ENCODE peak calls at places on chromosomes 11 and 22, in eight cellular contexts. One of them, this sample, is unnamed.
A peak's percentile ranks its signal among the peaks of the same experiment; 100 is the strongest.

GRCh38 chr22:24843048-24843447 is 37.0 kb downstream of the SGSM1 start:
- DNase-seq in GM23338: peak; percentile 26
- DNase-seq in heart right ventricle: no peak
- DNase-seq in pancreas: no peak
- DNase-seq in stomach: no peak
- DNase-seq in brain microvascular endothelial cell: no peak
- DNase-seq in IMR-90: no peak
- DNase-seq in astrocyte of the spinal cord: no peak
- DNase-seq in this sample: no peak

GRCh38 chr11:27438595-27438981 is 34.0 kb downstream of the LGR4 start:
- DNase-seq in GM23338: no peak
- DNase-seq in heart right ventricle: no peak
- DNase-seq in pancreas: no peak
- DNase-seq in stomach: no peak
- DNase-seq in brain microvascular endothelial cell: no peak
- DNase-seq in IMR-90: no peak
- DNase-seq in astrocyte of the spinal cord: no peak
- DNase-seq in this sample: no peak

GRCh38 chr11:11978792-11979486 is 29.5 kb downstream of the DKK3 start:
- DNase-seq in GM23338: no peak
- DNase-seq in heart right ventricle: peak; percentile 89
- DNase-seq in pancreas: peak; percentile 47
- DNase-seq in stomach: peak; percentile 64
- DNase-seq in brain microvascular endothelial cell: peak; percentile 67
- DNase-seq in IMR-90: peak; percentile 80
- DNase-seq in astrocyte of the spinal cord: peak; percentile 77
- DNase-seq in this sample: peak; percentile 45

GRCh38 chr22:22920910-22921550 is 33.4 kb downstream of the IGLL5 start:
- DNase-seq in GM23338: no peak
- DNase-seq in heart right ventricle: no peak
- DNase-seq in pancreas: no peak
- DNase-seq in stomach: no peak
- DNase-seq in brain microvascular endothelial cell: no peak
- DNase-seq in IMR-90: no peak
- DNase-seq in astrocyte of the spinal cord: no peak
- DNase-seq in this sample: no peak

GRCh38 chr22:32996702-32997101 is 61.5 kb downstream of the SYN3 start:
- DNase-seq in GM23338: no peak
- DNase-seq in heart right ventricle: peak; percentile 70
- DNase-seq in pancreas: peak; percentile 18
- DNase-seq in stomach: no peak
- DNase-seq in brain microvascular endothelial cell: no peak
- DNase-seq in IMR-90: no peak
- DNase-seq in astrocyte of the spinal cord: no peak
- DNase-seq in this sample: peak; percentile 60

GRCh38 chr11:119340335-119341221 is at the start of gene C1QTNF5:
- DNase-seq in GM23338: peak; percentile 68
- DNase-seq in heart right ventricle: peak; percentile 88
- DNase-seq in pancreas: peak; percentile 81
- DNase-seq in stomach: peak; percentile 88
- DNase-seq in brain microvascular endothelial cell: no peak
- DNase-seq in IMR-90: peak; percentile 57
- DNase-seq in astrocyte of the spinal cord: peak; percentile 63
- DNase-seq in this sample: peak; percentile 77

GRCh38 chr11:1751999-1752906 is 1.9 kb upstream of the IFITM10 start:
- DNase-seq in GM23338: no peak
- DNase-seq in heart right ventricle: no peak
- DNase-seq in pancreas: no peak
- DNase-seq in stomach: no peak
- DNase-seq in brain microvascular endothelial cell: no peak
- DNase-seq in IMR-90: no peak
- DNase-seq in astrocyte of the spinal cord: no peak
- DNase-seq in this sample: no peak

GRCh38 chr11:34223021-34223813 is 117.8 kb downstream of the NAT10 start:
- DNase-seq in GM23338: no peak
- DNase-seq in heart right ventricle: peak; percentile 57
- DNase-seq in pancreas: no peak
- DNase-seq in stomach: no peak
- DNase-seq in brain microvascular endothelial cell: peak; percentile 50
- DNase-seq in IMR-90: peak; percentile 87
- DNase-seq in astrocyte of the spinal cord: peak; percentile 72
- DNase-seq in this sample: peak; percentile 80

GRCh38 chr11:65589444-65590239 is 6.0 kb downstream of the KCNK7 start:
- DNase-seq in GM23338: no peak
- DNase-seq in heart right ventricle: no peak
- DNase-seq in pancreas: peak; percentile 34
- DNase-seq in stomach: no peak
- DNase-seq in brain microvascular endothelial cell: no peak
- DNase-seq in IMR-90: no peak
- DNase-seq in astrocyte of the spinal cord: no peak
- DNase-seq in this sample: no peak

GRCh38 chr11:1669546-1670218 is 27.3 kb upstream of the KRTAP5-6 start:
- DNase-seq in GM23338: no peak
- DNase-seq in heart right ventricle: no peak
- DNase-seq in pancreas: no peak
- DNase-seq in stomach: no peak
- DNase-seq in brain microvascular endothelial cell: no peak
- DNase-seq in IMR-90: no peak
- DNase-seq in astrocyte of the spinal cord: no peak
- DNase-seq in this sample: no peak

GRCh38 chr22:30314918-30315317 is 11.8 kb downstream of the TBC1D10A start:
- DNase-seq in GM23338: no peak
- DNase-seq in heart right ventricle: no peak
- DNase-seq in pancreas: no peak
- DNase-seq in stomach: no peak
- DNase-seq in brain microvascular endothelial cell: no peak
- DNase-seq in IMR-90: peak; percentile 67
- DNase-seq in astrocyte of the spinal cord: no peak
- DNase-seq in this sample: no peak

GRCh38 chr11:24585192-24585591 is 88.3 kb downstream of the LUZP2 start:
- DNase-seq in GM23338: no peak
- DNase-seq in heart right ventricle: no peak
- DNase-seq in pancreas: no peak
- DNase-seq in stomach: no peak
- DNase-seq in brain microvascular endothelial cell: no peak
- DNase-seq in IMR-90: peak; percentile 13
- DNase-seq in astrocyte of the spinal cord: peak; percentile 32
- DNase-seq in this sample: no peak

GRCh38 chr11:122176651-122177050 is 60.6 kb upstream of the BLID start:
- DNase-seq in GM23338: no peak
- DNase-seq in heart right ventricle: no peak
- DNase-seq in pancreas: no peak
- DNase-seq in stomach: no peak
- DNase-seq in brain microvascular endothelial cell: no peak
- DNase-seq in IMR-90: no peak
- DNase-seq in astrocyte of the spinal cord: no peak
- DNase-seq in this sample: no peak

GRCh38 chr11:27470166-27470565 is 2.4 kb downstream of the LGR4 start:
- DNase-seq in GM23338: no peak
- DNase-seq in heart right ventricle: no peak
- DNase-seq in pancreas: no peak
- DNase-seq in stomach: no peak
- DNase-seq in brain microvascular endothelial cell: no peak
- DNase-seq in IMR-90: no peak
- DNase-seq in astrocyte of the spinal cord: no peak
- DNase-seq in this sample: no peak

GRCh38 chr11:109856958-109857357 is 236.2 kb upstream of the ZC3H12C start:
- DNase-seq in GM23338: no peak
- DNase-seq in heart right ventricle: no peak
- DNase-seq in pancreas: no peak
- DNase-seq in stomach: no peak
- DNase-seq in brain microvascular endothelial cell: peak; percentile 7
- DNase-seq in IMR-90: peak; percentile 21
- DNase-seq in astrocyte of the spinal cord: no peak
- DNase-seq in this sample: no peak

GRCh38 chr11:109854696-109855095 is 238.5 kb upstream of the ZC3H12C start:
- DNase-seq in GM23338: no peak
- DNase-seq in heart right ventricle: no peak
- DNase-seq in pancreas: no peak
- DNase-seq in stomach: no peak
- DNase-seq in brain microvascular endothelial cell: no peak
- DNase-seq in IMR-90: no peak
- DNase-seq in astrocyte of the spinal cord: no peak
- DNase-seq in this sample: no peak

GRCh38 chr11:109849946-109850345 is 243.2 kb upstream of the ZC3H12C start:
- DNase-seq in GM23338: no peak
- DNase-seq in heart right ventricle: no peak
- DNase-seq in pancreas: no peak
- DNase-seq in stomach: no peak
- DNase-seq in brain microvascular endothelial cell: no peak
- DNase-seq in IMR-90: no peak
- DNase-seq in astrocyte of the spinal cord: no peak
- DNase-seq in this sample: no peak

GRCh38 chr11:109851780-109852390 is 241.3 kb upstream of the ZC3H12C start:
- DNase-seq in GM23338: no peak
- DNase-seq in heart right ventricle: no peak
- DNase-seq in pancreas: no peak
- DNase-seq in stomach: no peak
- DNase-seq in brain microvascular endothelial cell: no peak
- DNase-seq in IMR-90: peak; percentile 31
- DNase-seq in astrocyte of the spinal cord: peak; percentile 31
- DNase-seq in this sample: no peak

GRCh38 chr11:109853156-109853776 is 239.9 kb upstream of the ZC3H12C start:
- DNase-seq in GM23338: peak; percentile 71
- DNase-seq in heart right ventricle: no peak
- DNase-seq in pancreas: no peak
- DNase-seq in stomach: no peak
- DNase-seq in brain microvascular endothelial cell: peak; percentile 79
- DNase-seq in IMR-90: peak; percentile 87
- DNase-seq in astrocyte of the spinal cord: peak; percentile 88
- DNase-seq in this sample: peak; percentile 79
- TF ChIP-seq CTCF in GM23338: peak; percentile 88
- TF ChIP-seq CTCF in heart right ventricle: peak; percentile 52
- TF ChIP-seq CTCF in pancreas: no peak
- TF ChIP-seq CTCF in stomach: no peak
- TF ChIP-seq CTCF in brain microvascular endothelial cell: peak; percentile 61
- TF ChIP-seq CTCF in IMR-90: peak; percentile 91
- TF ChIP-seq CTCF in astrocyte of the spinal cord: peak; percentile 68
- TF ChIP-seq CTCF in this sample: peak; percentile 53

DNA sequence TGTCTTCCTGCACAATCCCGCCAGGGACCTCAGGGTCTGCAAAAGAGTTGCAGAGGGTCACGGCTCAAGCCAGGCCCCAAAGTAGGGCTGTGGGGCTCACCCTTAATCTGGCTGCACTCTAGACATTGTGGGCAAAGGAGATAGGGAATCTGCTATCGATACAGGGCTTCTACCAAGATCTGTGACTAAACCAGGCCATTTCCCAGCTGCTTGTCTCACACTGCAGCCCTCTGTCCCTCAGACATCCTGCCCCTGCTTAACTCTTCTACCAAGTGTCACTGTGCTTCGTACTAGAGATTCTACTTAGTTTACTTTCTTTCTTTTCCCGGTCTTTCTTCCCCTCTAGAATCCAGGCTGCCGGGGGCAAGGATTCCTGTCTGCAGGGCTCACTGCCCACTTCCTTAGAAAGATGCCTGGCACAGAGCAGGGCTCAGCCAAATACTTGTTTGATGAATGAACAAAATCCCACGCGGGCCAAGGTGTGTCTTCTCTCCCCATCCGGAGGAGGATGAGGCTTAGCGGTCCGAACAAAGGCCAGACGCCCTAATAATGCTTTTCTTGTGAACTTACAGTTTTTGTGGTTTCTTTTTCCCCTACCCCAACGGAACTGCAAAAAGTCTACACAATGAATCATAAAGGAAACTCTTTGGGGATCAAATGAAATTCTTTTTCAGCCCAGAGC is 61.3 kb upstream of the ANO1 start:
- DNase-seq in GM23338: no peak
- DNase-seq in heart right ventricle: no peak
- DNase-seq in pancreas: no peak
- DNase-seq in stomach: no peak
- DNase-seq in brain microvascular endothelial cell: peak; percentile 36
- DNase-seq in IMR-90: peak; percentile 78
- DNase-seq in astrocyte of the spinal cord: peak; percentile 75
- DNase-seq in this sample: peak; percentile 34
- H3K4me3 ChIP-seq in GM23338: no peak overlapping the region
- H3K4me3 ChIP-seq in heart right ventricle: no peak overlapping the region
- H3K4me3 ChIP-seq in pancreas: no peak overlapping the region
- H3K4me3 ChIP-seq in stomach: no peak overlapping the region
- H3K4me3 ChIP-seq in brain microvascular endothelial cell: no peak overlapping the region
- H3K4me3 ChIP-seq in IMR-90: no peak overlapping the region
- H3K4me3 ChIP-seq in astrocyte of the spinal cord: no peak overlapping the region
- H3K4me3 ChIP-seq in this sample: no peak overlapping the region

GRCh38 chr11:93613432-93613831 is 48.0 kb upstream of the CEP295 start:
- DNase-seq in GM23338: no peak
- DNase-seq in heart right ventricle: no peak
- DNase-seq in pancreas: no peak
- DNase-seq in stomach: no peak
- DNase-seq in brain microvascular endothelial cell: no peak
- DNase-seq in IMR-90: no peak
- DNase-seq in astrocyte of the spinal cord: no peak
- DNase-seq in this sample: no peak

GRCh38 chr11:93608280-93608862 is 53.1 kb upstream of the CEP295 start:
- DNase-seq in GM23338: no peak
- DNase-seq in heart right ventricle: no peak
- DNase-seq in pancreas: no peak
- DNase-seq in stomach: no peak
- DNase-seq in brain microvascular endothelial cell: no peak
- DNase-seq in IMR-90: no peak
- DNase-seq in astrocyte of the spinal cord: no peak
- DNase-seq in this sample: no peak

GRCh38 chr11:93611836-93612677 is 49.4 kb upstream of the CEP295 start:
- DNase-seq in GM23338: no peak
- DNase-seq in heart right ventricle: no peak
- DNase-seq in pancreas: no peak
- DNase-seq in stomach: peak; percentile 73
- DNase-seq in brain microvascular endothelial cell: no peak
- DNase-seq in IMR-90: no peak
- DNase-seq in astrocyte of the spinal cord: no peak
- DNase-seq in this sample: no peak

DNA sequence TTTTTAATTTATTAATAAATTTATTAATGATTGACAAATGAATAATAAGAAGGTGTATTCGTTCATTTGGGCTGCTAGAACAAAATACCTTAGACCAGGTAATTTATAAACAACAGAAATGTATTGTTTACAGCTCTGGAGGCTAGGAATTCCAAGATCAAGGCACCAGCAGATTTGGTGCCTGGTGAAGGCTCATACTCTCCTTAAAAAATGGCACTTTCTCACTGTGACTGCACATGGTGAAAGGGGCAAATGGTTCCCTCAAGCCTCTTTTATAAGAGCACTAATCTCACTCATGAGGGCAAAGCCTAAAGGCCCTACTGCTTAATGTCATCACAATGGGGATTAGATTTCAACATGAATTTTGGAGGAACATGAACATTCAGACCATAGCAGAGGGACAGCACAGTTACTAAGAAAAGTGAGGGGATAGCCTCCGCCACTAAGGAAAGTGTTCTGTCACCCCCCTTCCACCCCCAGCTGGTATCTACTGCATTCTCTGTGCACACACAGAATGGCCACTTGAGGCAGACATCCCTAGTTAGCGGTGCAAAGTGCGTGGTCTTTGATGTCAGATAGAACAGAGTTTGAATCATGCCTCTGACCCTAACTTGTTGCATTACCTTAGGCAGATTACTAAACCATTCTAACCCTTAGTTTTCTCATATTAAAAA is 47.2 kb upstream of the CEP295 start:
- DNase-seq in GM23338: peak; percentile 47
- DNase-seq in heart right ventricle: no peak
- DNase-seq in pancreas: no peak
- DNase-seq in stomach: no peak
- DNase-seq in brain microvascular endothelial cell: no peak
- DNase-seq in IMR-90: no peak
- DNase-seq in astrocyte of the spinal cord: no peak
- DNase-seq in this sample: peak; percentile 2
- TF ChIP-seq CTCF in GM23338: peak; percentile 52
- TF ChIP-seq CTCF in heart right ventricle: no peak
- TF ChIP-seq CTCF in pancreas: no peak
- TF ChIP-seq CTCF in stomach: no peak
- TF ChIP-seq CTCF in brain microvascular endothelial cell: peak; percentile 50
- TF ChIP-seq CTCF in IMR-90: no peak
- TF ChIP-seq CTCF in astrocyte of the spinal cord: peak; percentile 36
- TF ChIP-seq CTCF in this sample: peak; percentile 9

GRCh38 chr11:35236667-35237003 is 97.7 kb downstream of the CD44 start:
- DNase-seq in GM23338: no peak
- DNase-seq in heart right ventricle: no peak
- DNase-seq in pancreas: no peak
- DNase-seq in stomach: no peak
- DNase-seq in brain microvascular endothelial cell: peak; percentile 65
- DNase-seq in IMR-90: peak; percentile 60
- DNase-seq in astrocyte of the spinal cord: peak; percentile 75
- DNase-seq in this sample: no peak
- H3K4me3 ChIP-seq in GM23338: no peak overlapping the region
- H3K4me3 ChIP-seq in heart right ventricle: no peak overlapping the region
- H3K4me3 ChIP-seq in pancreas: no peak overlapping the region
- H3K4me3 ChIP-seq in stomach: no peak overlapping the region
- H3K4me3 ChIP-seq in brain microvascular endothelial cell: no peak overlapping the region
- H3K4me3 ChIP-seq in IMR-90: no peak overlapping the region
- H3K4me3 ChIP-seq in astrocyte of the spinal cord: no peak overlapping the region
- H3K4me3 ChIP-seq in this sample: no peak overlapping the region

This sample was measured in foreskin fibroblast.